ENCODE peak calls at places on chromosomes 12 and 14, in five cellular contexts. D is midbrain, I is activated gamma-delta T cell treated with Interleukin-2 at 50 U/mL for 16 hours, Z is progenitor cell of endocrine pancreas, P is NAMALWA. R is an unnamed sample.

GRCh38 chr14:102554835-102555819 is 37.3 kb upstream of the RCOR1 start:
- DNase-seq in D (no peak), I (peak), Z (peak), P (no peak), R (no peak)

GRCh38 chr12:93090768-93091172 is 161.7 kb upstream of the EEA1 start:
- DNase-seq in D (no peak), I (no peak), Z (no peak), P (no peak), R (no peak)

GRCh38 chr14:88955470-88955869 is 131.0 kb downstream of the TTC8 start:
- DNase-seq in D (peak), I (no peak), Z (no peak), P (no peak), R (no peak)

GRCh38 chr14:64692597-64693350 is 11.4 kb upstream of the PLEKHG3 start:
- DNase-seq in D (no peak), I (no peak), Z (no peak), P (no peak), R (no peak)

GRCh38 chr12:95322335-95322734 is 104.7 kb downstream of the VEZT start:
- DNase-seq in D (no peak), I (no peak), Z (no peak), P (no peak), R (no peak)

GRCh38 chr14:55438066-55438683 is 2.2 kb downstream of the TBPL2 start:
- DNase-seq in D (no peak), I (no peak), Z (no peak), P (peak), R (peak)

GRCh38 chr14:83379371-83379770 is 1845.7 kb upstream of the SEL1L start:
- DNase-seq in D (no peak), I (no peak), Z (no peak), P (no peak), R (no peak)

GRCh38 chr12:3311027-3311402 is 180.0 kb upstream of the PRMT8 start:
- DNase-seq in D (no peak), I (no peak), Z (no peak), P (no peak), R (no peak)

GRCh38 chr14:74085047-74085637 is 386 bp downstream of the LIN52 start:
- DNase-seq in D (no peak), I (no peak), Z (peak), P (no peak), R (peak)

GRCh38 chr12:57089259-57090245 is 638 bp downstream of the NAB2 start:
- DNase-seq in D (peak), I (peak), Z (no peak), P (peak), R (peak)

GRCh38 chr12:50764861-50765324 is 992 bp downstream of the ATF1 start:
- DNase-seq in D (peak), I (peak), Z (peak), P (peak), R (no peak)

GRCh38 chr12:68121143-68121542 is 38.4 kb downstream of the IFNG start:
- DNase-seq in D (no peak), I (no peak), Z (no peak), P (no peak), R (no peak)

GRCh38 chr14:100165376-100165775 is 5.9 kb upstream of the DEGS2 start:
- DNase-seq in D (no peak), I (no peak), Z (no peak), P (no peak), R (no peak)

GRCh38 chr12:86719381-86719780 is 463.2 kb upstream of the MGAT4C start:
- DNase-seq in D (no peak), I (no peak), Z (no peak), P (no peak), R (no peak)

GRCh38 chr12:75884465-75884985 is 147.1 kb downstream of the PHLDA1 start:
- DNase-seq in D (no peak), I (no peak), Z (no peak), P (no peak), R (no peak)

GRCh38 chr12:79373896-79374499 is 316.8 kb downstream of the PAWR start:
- DNase-seq in D (peak), I (no peak), Z (peak), P (peak), R (peak)

GRCh38 chr12:23368590-23368989 is 580.9 kb downstream of the SOX5 start:
- DNase-seq in D (no peak), I (no peak), Z (no peak), P (no peak), R (no peak)

GRCh38 chr14:54652188-54652889 is 85.4 kb downstream of the SAMD4A start:
- DNase-seq in D (no peak), I (no peak), Z (no peak), P (no peak), R (peak)

GRCh38 chr14:22303589-22304195 is 285.3 kb downstream of the DAD1 start:
- DNase-seq in D (no peak), I (no peak), Z (no peak), P (peak), R (no peak)

GRCh38 chr14:91714805-91715204 is 17.1 kb downstream of the CATSPERB start:
- DNase-seq in D (no peak), I (peak), Z (no peak), P (peak), R (no peak)

GRCh38 chr12:89185181-89185580 is 167.1 kb downstream of the DUSP6 start:
- DNase-seq in D (no peak), I (no peak), Z (no peak), P (no peak), R (no peak)

GRCh38 chr12:26233620-26234019 is 38.2 kb downstream of the SSPN start:
- DNase-seq in D (no peak), I (no peak), Z (no peak), P (no peak), R (no peak)

GRCh38 chr14:75979071-75979571 is 2.7 kb downstream of the TGFB3 start:
- DNase-seq in D (peak), I (no peak), Z (no peak), P (peak), R (peak)

GRCh38 chr12:27817761-27818160 is 37.7 kb upstream of the MANSC4 start:
- DNase-seq in D (no peak), I (no peak), Z (no peak), P (no peak), R (no peak)

GRCh38 chr14:36451346-36452065 is 68.5 kb downstream of the NKX2-1 start:
- DNase-seq in D (no peak), I (no peak), Z (no peak), P (no peak), R (no peak)

GRCh38 chr12:123150273-123150803 is 552 bp downstream of the PITPNM2 start:
- DNase-seq in D (no peak), I (peak), Z (peak), P (no peak), R (peak)

GRCh38 chr12:9378430-9378835 is 170.2 kb upstream of the PZP start:
- DNase-seq in D (no peak), I (no peak), Z (no peak), P (no peak), R (no peak)

GRCh38 chr14:93954900-93955891 is 21.2 kb downstream of the ASB2 start:
- DNase-seq in D (no peak), I (peak), Z (no peak), P (peak), R (no peak)

GRCh38 chr14:88660056-88660455 is 97.2 kb downstream of the ZC3H14 start:
- DNase-seq in D (no peak), I (no peak), Z (no peak), P (no peak), R (no peak)

GRCh38 chr12:62730649-62731377 is 204.1 kb downstream of the PPM1H start:
- DNase-seq in D (no peak), I (no peak), Z (no peak), P (no peak), R (no peak)

GRCh38 chr14:58947816-58948440 is 240.5 kb upstream of the DAAM1 start:
- DNase-seq in D (no peak), I (no peak), Z (no peak), P (peak), R (no peak)

GRCh38 chr12:122471324-122472226 is 29.2 kb downstream of the ZCCHC8 start:
- DNase-seq in D (peak), I (peak), Z (no peak), P (peak), R (no peak)

R was measured in ovary.